ENCODE peak calls at places on chromosome 22, in six cellular contexts. J is mammary epithelial cell; P is globus pallidus; I is activated CD4-positive, alpha-beta T cell treated with anti-CD3 and anti-CD28 coated beads, Interleukin-2, amount 50 U/mL, for 1 hour; D is colonic mucosa; T is psoas muscle. Y is an unnamed sample.

GRCh38 chr22:44972363-44973083 is 37.3 kb downstream of the PHF21B start:
- DNase-seq in I (peak), P (peak), D (no peak), T (no peak), J (no peak), Y (no peak)

GRCh38 chr22:44278234-44279058 is 34.3 kb downstream of the SHISAL1 start:
- DNase-seq in P (no peak), I (no peak), D (no peak), T (no peak), J (no peak), Y (no peak)

GRCh38 chr22:21823740-21824438 is 43.6 kb downstream of the MAPK1 start:
- DNase-seq in I (no peak), J (no peak), T (no peak), P (no peak), D (no peak), Y (no peak)

GRCh38 chr22:37808294-37808657 is 542 bp downstream of the GCAT start:
- DNase-seq in P (no peak), T (no peak), D (no peak), I (no peak), J (peak), Y (no peak)

GRCh38 chr22:21841422-21841821 is 26.0 kb downstream of the MAPK1 start:
- DNase-seq in J (no peak), D (no peak), T (no peak), P (no peak), I (no peak), Y (no peak)

GRCh38 chr22:28855355-28856094 is 27.8 kb upstream of the ZNRF3 start:
- DNase-seq in J (peak), D (peak), P (peak), I (peak), T (no peak), Y (no peak)

GRCh38 chr22:25120093-25120561 is 79.5 kb upstream of the CRYBB3 start:
- DNase-seq in T (peak), I (no peak), D (peak), P (no peak), J (peak), Y (no peak)

GRCh38 chr22:19429950-19430889 is 1.3 kb downstream of the HIRA start:
- DNase-seq in D (peak), T (no peak), P (no peak), I (peak), J (peak), Y (no peak)

GRCh38 chr22:20243545-20244249 is 24.4 kb downstream of the RTN4R start:
- DNase-seq in D (peak), J (peak), T (no peak), I (peak), P (no peak), Y (no peak)

GRCh38 chr22:46078241-46079092 is 71.9 kb upstream of the PPARA start:
- DNase-seq in D (no peak), P (peak), J (peak), T (peak), I (no peak), Y (peak)

GRCh38 chr22:49629586-49630447 is 197.9 kb downstream of the BRD1 start:
- DNase-seq in J (no peak), D (no peak), P (no peak), T (no peak), I (no peak), Y (no peak)

Y was measured in suprapubic skin.